ENCODE peak calls at places on chromosomes 16 and 17, in six cellular contexts. V is naive thymus-derived CD4-positive, alpha-beta T cell; U is psoas muscle; B is ascending aorta; R is A549; H is keratinocyte. N is an unnamed sample. For H3K4me1 and H3K9me3, the result is how much of the 10 kb centered on the place peaks cover.

GRCh38 chr17:66829386-66829864 is 5.5 kb upstream of the CACNG5 start:
- DNase-seq in V (peak), U (no peak), B (no peak), R (no peak), H (peak), N (no peak)

GRCh38 chr16:81758376-81758775 is 20.7 kb upstream of the PLCG2 start:
- DNase-seq in V (no peak), U (no peak), B (no peak), R (no peak), H (no peak), N (no peak)

GRCh38 chr16:87607223-87607622 is 4.9 kb downstream of the JPH3 start:
- DNase-seq in V (no peak), U (no peak), B (no peak), R (no peak), H (no peak), N (no peak)

GRCh38 chr17:78322327-78322857 is 37.5 kb downstream of the SOCS3 start:
- DNase-seq in V (no peak), U (no peak), B (no peak), R (no peak), H (no peak), N (no peak)

GRCh38 chr17:67974598-67975066 is 21.6 kb downstream of the C17orf58 start:
- DNase-seq in V (no peak), U (no peak), B (no peak), R (no peak), H (no peak), N (no peak)

GRCh38 chr16:23014592-23014991 is 134.7 kb downstream of the USP31 start:
- DNase-seq in V (no peak), U (no peak), B (no peak), R (no peak), H (no peak), N (no peak)

GRCh38 chr17:57523926-57524634 is 221.0 kb downstream of the CCDC182 start:
- DNase-seq in V (no peak), U (peak), B (peak), R (peak), H (peak), N (peak)

GRCh38 chr16:81266680-81267095 is 28.2 kb downstream of the BCO1 start:
- DNase-seq in V (no peak), U (no peak), B (no peak), R (no peak), H (peak), N (no peak)

GRCh38 chr17:49993423-49994037 is 1.5 kb downstream of the DLX3 start:
- DNase-seq in V (no peak), U (no peak), B (no peak), R (no peak), H (no peak), N (no peak)

GRCh38 chr17:47205419-47205963 is 3.7 kb upstream of the MYL4 start:
- DNase-seq in V (peak), U (no peak), B (no peak), R (no peak), H (no peak), N (no peak)

GRCh38 chr17:57662644-57663308 is 82.3 kb downstream of the CCDC182 start:
- DNase-seq in V (no peak), U (peak), B (peak), R (peak), H (peak), N (peak)

GRCh38 chr17:36550491-36551417 is 6.0 kb downstream of the GGNBP2 start:
- DNase-seq in V (peak), U (no peak), B (no peak), R (no peak), H (no peak), N (no peak)

GRCh38 chr17:45388604-45389325 is 43.9 kb downstream of the ARHGAP27 start:
- DNase-seq in V (no peak), U (no peak), B (no peak), R (no peak), H (no peak), N (no peak)

GRCh38 chr17:6627019-6627418 is 13.5 kb downstream of the KIAA0753 start:
- DNase-seq in V (no peak), U (no peak), B (no peak), R (no peak), H (no peak), N (no peak)

GRCh38 chr16:19542138-19542821 is 13.2 kb upstream of the VPS35L start:
- DNase-seq in V (no peak), U (no peak), B (no peak), R (no peak), H (no peak), N (no peak)

GRCh38 chr17:75908201-75908600 is 3.5 kb upstream of the MRPL38 start:
- DNase-seq in V (no peak), U (no peak), B (no peak), R (no peak), H (no peak), N (no peak)

GRCh38 chr17:47276868-47277267 is 23.2 kb downstream of the ITGB3 start:
- DNase-seq in V (no peak), U (peak), B (peak), R (no peak), H (no peak), N (no peak)

GRCh38 chr17:31627960-31628359 is 231.1 kb downstream of the COPRS start:
- DNase-seq in V (no peak), U (no peak), B (no peak), R (no peak), H (no peak), N (no peak)

GRCh38 chr16:87098361-87098760 is 218.8 kb downstream of the C16orf95 start:
- DNase-seq in V (no peak), U (no peak), B (no peak), R (no peak), H (no peak), N (no peak)

GRCh38 chr17:29256735-29257466 is 10.2 kb downstream of the CRYBA1 start:
- DNase-seq in V (no peak), U (no peak), B (no peak), R (no peak), H (no peak), N (no peak)

GRCh38 chr16:53043986-53044571 is 8.6 kb downstream of the CHD9NB start:
- DNase-seq in V (no peak), U (no peak), B (no peak), R (no peak), H (no peak), N (no peak)

GRCh38 chr17:14499976-14500375 is 199.1 kb downstream of the HS3ST3B1 start:
- DNase-seq in V (no peak), U (no peak), B (no peak), R (no peak), H (no peak), N (no peak)

DNA sequence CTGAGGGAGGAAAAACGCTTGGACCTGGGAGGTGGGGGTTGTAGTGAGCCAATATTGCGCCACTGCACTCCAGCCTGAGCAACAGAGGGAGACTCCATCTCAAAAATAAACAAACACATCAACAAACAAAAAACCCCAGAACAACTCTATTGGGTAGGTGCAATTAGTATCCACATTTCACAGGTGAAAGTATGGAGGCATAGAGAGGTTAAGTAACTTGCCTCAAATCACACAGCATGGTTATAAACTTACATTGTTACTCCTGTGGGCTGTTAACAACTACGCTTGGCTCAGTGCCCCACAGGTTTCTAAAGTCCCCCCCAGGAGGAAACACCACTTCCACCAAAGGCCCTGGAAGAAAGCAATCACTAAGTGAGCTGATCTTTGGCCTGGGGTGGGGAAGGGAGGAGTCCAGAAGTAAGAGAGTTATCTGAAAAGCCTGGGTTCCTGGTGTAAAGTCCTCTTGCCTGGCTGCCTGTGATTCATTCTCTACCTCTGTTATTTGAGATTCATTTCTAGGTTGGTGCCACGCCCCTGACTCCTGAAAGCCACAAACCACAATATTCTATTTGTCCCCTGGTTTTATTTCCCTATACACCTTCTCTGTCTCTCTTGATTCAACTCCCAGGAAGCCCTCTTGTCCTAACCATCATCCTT is 195.6 kb downstream of the XYLT1 start:
- DNase-seq in V (no peak), U (no peak), B (no peak), R (peak), H (no peak), N (no peak)
- H3K4me1 ChIP-seq in V (under half), U (under half), B (under half), R (under half), H (under half), N (under half)

GRCh38 chr16:10298416-10298815 is 87.4 kb upstream of the ATF7IP2 start:
- DNase-seq in V (no peak), U (no peak), B (no peak), R (no peak), H (no peak), N (no peak)

GRCh38 chr16:10297341-10298006 is 88.4 kb upstream of the ATF7IP2 start:
- DNase-seq in V (no peak), U (no peak), B (no peak), R (no peak), H (no peak), N (no peak)

GRCh38 chr16:10296956-10297340 is 88.9 kb upstream of the ATF7IP2 start:
- DNase-seq in V (no peak), U (no peak), B (no peak), R (no peak), H (no peak), N (no peak)
- H3K4me3 ChIP-seq in V (no peak), U (no peak), B (no peak), R (no peak), H (no peak), N (no peak)

GRCh38 chr16:35152067-35152627 is 1692.7 kb downstream of the TP53TG3F start:
- DNase-seq in V (no peak), U (no peak), B (no peak), R (no peak), H (no peak), N (no peak)

GRCh38 chr16:35147556-35148504 is 1688.4 kb downstream of the TP53TG3F start:
- DNase-seq in V (no peak), U (no peak), B (no peak), R (no peak), H (no peak), N (no peak)

GRCh38 chr16:35148748-35149147 is 1689.3 kb downstream of the TP53TG3F start:
- DNase-seq in V (no peak), U (no peak), B (no peak), R (no peak), H (no peak), N (no peak)

GRCh38 chr16:35150805-35151312 is 1691.4 kb downstream of the TP53TG3F start:
- DNase-seq in V (no peak), U (no peak), B (no peak), R (no peak), H (no peak), N (no peak)

DNA sequence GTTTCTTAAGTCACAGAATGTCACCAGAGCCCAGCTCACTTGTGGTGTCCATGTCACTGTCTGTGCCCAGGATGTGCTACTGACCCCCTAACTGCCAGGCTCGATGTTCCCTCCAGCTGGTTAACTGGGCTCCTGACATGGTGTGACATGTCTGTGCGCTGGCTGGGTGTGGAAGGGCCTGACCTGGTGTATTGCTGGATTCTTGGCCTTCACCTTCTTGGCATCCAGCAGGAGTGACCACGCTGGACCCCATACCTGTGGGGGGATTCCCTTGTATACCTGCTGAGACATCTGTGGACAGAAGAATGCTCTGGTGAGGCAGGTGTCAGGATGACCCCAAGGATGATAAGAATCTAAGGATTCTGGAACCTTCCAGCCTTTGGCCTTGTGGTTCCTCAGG is 1690.1 kb downstream of the TP53TG3F start:
- DNase-seq in V (no peak), U (no peak), B (no peak), R (no peak), H (no peak), N (no peak)
- H3K9me3 ChIP-seq in V (under half), U (under half), B (under half), R (under half), H (under half), N (under half)

GRCh38 chr17:64387145-64387473 is 3.6 kb downstream of the PECAM1 start:
- DNase-seq in V (no peak), U (no peak), B (no peak), R (no peak), H (no peak), N (no peak)
- H3K4me1 ChIP-seq in V (under half), U (under half), B (under half), R (under half), H (under half), N (under half)

GRCh38 chr17:19341641-19342610 is 20.6 kb downstream of the B9D1 start:
- DNase-seq in V (no peak), U (peak), B (no peak), R (no peak), H (no peak), N (no peak)
- H3K4me3 ChIP-seq in V (no peak), U (no peak), B (no peak), R (no peak), H (no peak), N (no peak)

GRCh38 chr16:35234679-35235078 is 1775.3 kb downstream of the TP53TG3F start:
- DNase-seq in V (no peak), U (no peak), B (no peak), R (no peak), H (no peak), N (no peak)
- H3K9me3 ChIP-seq in V (under half), U (under half), B (under half), R (under half), H (under half), N (under half)

GRCh38 chr17:82524540-82524939 is 5.0 kb downstream of the FOXK2 start:
- DNase-seq in V (no peak), U (no peak), B (no peak), R (no peak), H (no peak), N (no peak)

GRCh38 chr17:82525712-82526111 is 6.2 kb downstream of the FOXK2 start:
- DNase-seq in V (no peak), U (no peak), B (no peak), R (no peak), H (no peak), N (no peak)

GRCh38 chr17:82529914-82530300 is 10.4 kb downstream of the FOXK2 start:
- DNase-seq in V (no peak), U (no peak), B (no peak), R (no peak), H (peak), N (no peak)

GRCh38 chr17:82528484-82529265 is 9.1 kb downstream of the FOXK2 start:
- DNase-seq in V (no peak), U (peak), B (no peak), R (peak), H (peak), N (peak)

DNA sequence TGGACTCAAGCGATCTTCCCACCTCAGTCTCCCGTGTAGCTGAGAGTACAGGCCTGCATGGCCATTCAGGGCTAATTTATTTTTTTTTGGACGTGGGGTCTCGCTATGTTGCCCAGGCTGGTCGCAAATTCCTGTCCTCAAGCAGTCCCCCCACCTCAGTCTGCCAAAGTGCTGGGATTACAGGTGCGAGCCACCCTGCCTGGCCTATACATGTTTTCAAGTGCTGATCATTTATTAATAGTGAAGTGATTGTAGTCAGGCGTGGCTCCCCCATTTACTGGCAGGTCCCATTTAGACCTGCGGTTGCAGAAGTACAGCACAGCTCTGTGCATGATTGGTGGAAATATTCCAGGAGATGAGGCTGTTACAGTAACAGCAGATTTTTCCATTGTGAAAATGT is 8.4 kb downstream of the FOXK2 start:
- DNase-seq in V (no peak), U (no peak), B (no peak), R (no peak), H (no peak), N (no peak)
- H3K4me1 ChIP-seq in V (under half), U (half or more), B (under half), R (half or more), H (half or more), N (under half)

GRCh38 chr16:17017442-17017841 is 453.3 kb downstream of the XYLT1 start:
- DNase-seq in V (no peak), U (no peak), B (no peak), R (no peak), H (no peak), N (no peak)
- H3K4me3 ChIP-seq in V (no peak), U (no peak), B (no peak), R (no peak), H (no peak), N (no peak)

GRCh38 chr17:69575346-69575761 is 160.9 kb downstream of the MAP2K6 start:
- DNase-seq in V (no peak), U (no peak), B (no peak), R (no peak), H (no peak), N (no peak)
- H3K9me3 ChIP-seq in V (under half), U (under half), B (under half), R (under half), H (under half), N (under half)